ENCODE peak calls at places on chromosomes 6 and 20, in nine cellular contexts. P, Q, Y, S, W, X, J, Z and A are unnamed samples.

GRCh38 chr20:44589522-44589921 is 7.1 kb downstream of the PKIG start:
- DNase-seq in P (no peak), Q (no peak), Y (no peak), S (no peak), W (no peak), X (no peak), J (no peak), Z (no peak), A (no peak)

GRCh38 chr6:18997375-18997826 is 610.3 kb downstream of the RNF144B start:
- DNase-seq in P (peak), Q (peak), Y (peak), S (no peak), W (peak), X (no peak), J (peak), Z (peak), A (no peak)

GRCh38 chr20:9300534-9300933 is 213.9 kb upstream of the LAMP5 start:
- DNase-seq in P (no peak), Q (no peak), Y (peak), S (no peak), W (no peak), X (no peak), J (no peak), Z (no peak), A (no peak)

GRCh38 chr20:35306931-35307517 is 14.8 kb upstream of the FAM83C start:
- DNase-seq in P (peak), Q (peak), Y (peak), S (no peak), W (no peak), X (peak), J (no peak), Z (peak), A (peak)

GRCh38 chr6:45430590-45431202 is 53.0 kb upstream of the SUPT3H start:
- DNase-seq in P (no peak), Q (no peak), Y (no peak), S (no peak), W (no peak), X (no peak), J (no peak), Z (no peak), A (peak)

GRCh38 chr6:168071620-168072019 is 7.4 kb downstream of the FRMD1 start:
- DNase-seq in P (peak), Q (no peak), Y (no peak), S (no peak), W (no peak), X (no peak), J (no peak), Z (no peak), A (no peak)

GRCh38 chr20:6122873-6123649 is at the start of gene FERMT1:
- DNase-seq in P (peak), Q (peak), Y (peak), S (peak), W (no peak), X (peak), J (peak), Z (peak), A (peak)

GRCh38 chr6:35062676-35063574 is 78.2 kb downstream of the TCP11 start:
- DNase-seq in P (peak), Q (no peak), Y (no peak), S (peak), W (no peak), X (no peak), J (no peak), Z (no peak), A (no peak)

GRCh38 chr6:2749972-2750600 is 636 bp downstream of the MYLK4 start:
- DNase-seq in P (peak), Q (peak), Y (peak), S (peak), W (no peak), X (peak), J (no peak), Z (peak), A (peak)

GRCh38 chr6:144377586-144377985 is 92.5 kb downstream of the UTRN start:
- DNase-seq in P (no peak), Q (peak), Y (peak), S (no peak), W (no peak), X (no peak), J (peak), Z (no peak), A (no peak)

GRCh38 chr6:36130672-36131516 is 581 bp downstream of the MAPK13 start:
- DNase-seq in P (peak), Q (peak), Y (no peak), S (no peak), W (no peak), X (peak), J (no peak), Z (peak), A (no peak)

GRCh38 chr6:114108119-114109002 is 137.4 kb upstream of the HDAC2 start:
- DNase-seq in P (peak), Q (peak), Y (peak), S (peak), W (peak), X (peak), J (peak), Z (peak), A (peak)

GRCh38 chr20:17210983-17211382 is 15.9 kb upstream of the PCSK2 start:
- DNase-seq in P (no peak), Q (peak), Y (no peak), S (no peak), W (no peak), X (no peak), J (no peak), Z (no peak), A (no peak)

GRCh38 chr6:170209354-170210025 is 81.4 kb downstream of the DLL1 start:
- DNase-seq in P (no peak), Q (no peak), Y (no peak), S (peak), W (no peak), X (no peak), J (no peak), Z (no peak), A (no peak)

GRCh38 chr6:160348552-160349441 is 619 bp downstream of the SLC22A3 start:
- DNase-seq in P (peak), Q (peak), Y (no peak), S (no peak), W (no peak), X (peak), J (no peak), Z (peak), A (no peak)

GRCh38 chr6:72976389-72976900 is 248.9 kb downstream of the KHDC1L start:
- DNase-seq in P (no peak), Q (peak), Y (no peak), S (no peak), W (no peak), X (no peak), J (no peak), Z (no peak), A (no peak)

GRCh38 chr6:13678255-13678983 is 33.2 kb downstream of the RANBP9 start:
- DNase-seq in P (no peak), Q (no peak), Y (no peak), S (no peak), W (no peak), X (no peak), J (no peak), Z (no peak), A (no peak)

GRCh38 chr6:113680351-113680750 is 176.8 kb upstream of the MARCKS start:
- DNase-seq in P (no peak), Q (no peak), Y (no peak), S (no peak), W (no peak), X (no peak), J (no peak), Z (no peak), A (no peak)

GRCh38 chr6:100468966-100469859 is 4.5 kb upstream of the SIM1 start:
- DNase-seq in P (peak), Q (no peak), Y (no peak), S (peak), W (no peak), X (no peak), J (no peak), Z (no peak), A (no peak)

GRCh38 chr6:74623027-74623426 is 582.8 kb downstream of the COL12A1 start:
- DNase-seq in P (no peak), Q (no peak), Y (no peak), S (no peak), W (no peak), X (no peak), J (no peak), Z (no peak), A (no peak)

GRCh38 chr6:53112871-53113270 is 35.8 kb downstream of the GCM1 start:
- DNase-seq in P (no peak), Q (no peak), Y (no peak), S (no peak), W (no peak), X (no peak), J (no peak), Z (no peak), A (no peak)

GRCh38 chr6:37061157-37061804 is 55.8 kb downstream of the FGD2 start:
- DNase-seq in P (no peak), Q (no peak), Y (no peak), S (no peak), W (no peak), X (peak), J (no peak), Z (no peak), A (no peak)

GRCh38 chr6:169141706-169142705 is 111.6 kb downstream of the THBS2 start:
- DNase-seq in P (no peak), Q (peak), Y (peak), S (no peak), W (no peak), X (peak), J (no peak), Z (no peak), A (no peak)

GRCh38 chr6:2782356-2782708 is 17.1 kb downstream of the WRNIP1 start:
- DNase-seq in P (no peak), Q (no peak), Y (no peak), S (no peak), W (no peak), X (no peak), J (no peak), Z (no peak), A (no peak)

GRCh38 chr6:137570307-137570832 is 76.2 kb upstream of the OLIG3 start:
- DNase-seq in P (no peak), Q (no peak), Y (no peak), S (no peak), W (no peak), X (no peak), J (no peak), Z (no peak), A (no peak)

GRCh38 chr20:47638851-47639250 is 137.2 kb downstream of the NCOA3 start:
- DNase-seq in P (no peak), Q (no peak), Y (no peak), S (no peak), W (no peak), X (no peak), J (no peak), Z (no peak), A (no peak)

GRCh38 chr6:35262596-35262995 is 3.1 kb downstream of the ZNF76 start:
- DNase-seq in P (no peak), Q (peak), Y (peak), S (no peak), W (no peak), X (no peak), J (no peak), Z (no peak), A (no peak)

GRCh38 chr20:43942213-43942590 is 27.6 kb downstream of the TOX2 start:
- DNase-seq in P (no peak), Q (no peak), Y (no peak), S (peak), W (no peak), X (no peak), J (no peak), Z (no peak), A (no peak)

GRCh38 chr6:156832166-156832743 is 55.1 kb downstream of the ARID1B start:
- DNase-seq in P (peak), Q (peak), Y (peak), S (no peak), W (no peak), X (no peak), J (no peak), Z (no peak), A (peak)

GRCh38 chr6:34207695-34208443 is 28.8 kb upstream of the HMGA1 start:
- DNase-seq in P (no peak), Q (no peak), Y (no peak), S (no peak), W (no peak), X (peak), J (no peak), Z (no peak), A (no peak)

GRCh38 chr6:155324993-155325392 is 10.7 kb upstream of the TFB1M start:
- DNase-seq in P (no peak), Q (no peak), Y (no peak), S (no peak), W (no peak), X (no peak), J (no peak), Z (no peak), A (no peak)
- H3K4me3 ChIP-seq in P (no peak), Q (no peak), Y (no peak), S (no peak), W (no peak), X (no peak), J (no peak), Z (no peak), A (no peak)

DNA sequence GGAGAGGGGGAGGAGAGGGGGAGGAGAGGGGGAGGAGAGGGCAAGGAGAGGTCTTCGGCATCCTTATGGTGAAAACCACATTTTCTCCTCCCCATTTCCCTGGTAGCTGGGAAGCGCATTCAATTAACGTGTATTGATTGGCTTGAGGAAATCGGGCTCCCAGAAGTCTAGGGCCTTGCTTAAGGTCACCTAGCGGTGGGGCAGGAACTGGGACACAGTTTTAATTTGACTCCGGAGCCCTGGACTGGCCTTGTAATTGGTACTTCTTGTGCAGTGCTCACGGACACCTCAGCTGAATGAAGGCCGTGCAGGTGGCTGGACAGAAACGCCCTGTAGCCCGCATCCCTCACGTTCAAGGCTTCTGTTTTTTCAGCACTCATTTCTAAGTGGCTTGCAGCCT is 42.8 kb downstream of the CTCFL start:
- DNase-seq in P (peak), Q (no peak), Y (no peak), S (no peak), W (no peak), X (no peak), J (no peak), Z (no peak), A (no peak)
- H3K4me3 ChIP-seq in P (no peak), Q (no peak), Y (no peak), S (no peak), W (no peak), X (no peak), J (no peak), Z (no peak), A (no peak)

GRCh38 chr6:27477318-27478013 is 4.6 kb upstream of the ZNF184 start:
- DNase-seq in P (peak), Q (no peak), Y (no peak), S (no peak), W (no peak), X (no peak), J (no peak), Z (no peak), A (no peak)
- H3K4me3 ChIP-seq in P (peak), Q (peak), Y (peak), S (no peak), W (peak), X (peak), J (peak), Z (no peak), A (peak)

DNA sequence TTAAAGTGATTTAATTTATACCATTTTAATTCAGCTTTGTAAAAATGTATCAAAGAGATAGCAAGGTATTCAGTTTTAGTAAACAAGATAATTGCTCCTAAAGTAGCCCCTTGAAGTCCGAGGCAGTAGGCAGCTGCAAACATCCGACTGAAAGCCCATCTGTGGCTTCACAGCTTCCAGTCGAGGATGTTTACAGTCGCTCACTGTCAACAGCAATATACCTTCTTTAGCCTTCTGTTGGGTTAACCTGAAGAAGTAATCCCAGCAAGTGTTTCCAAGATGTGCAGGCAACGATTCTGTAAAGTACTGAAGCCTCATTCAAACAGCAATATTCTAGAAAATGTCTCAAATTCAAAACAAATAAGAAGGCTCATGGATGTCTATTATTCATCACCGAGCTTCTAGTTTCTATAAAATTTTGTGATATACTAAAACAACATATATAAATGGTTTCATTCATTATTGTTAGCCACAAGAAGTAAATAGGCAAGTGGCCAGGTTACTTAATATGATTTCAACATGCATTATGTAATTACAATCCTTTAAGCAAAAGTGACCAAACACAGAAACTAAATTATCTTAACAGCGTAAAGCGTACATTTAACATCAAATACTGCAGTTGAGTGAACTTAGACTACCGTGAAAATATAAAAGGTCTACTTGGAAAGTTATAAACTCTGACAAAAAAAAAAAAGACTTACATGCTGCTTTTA is 115.0 kb downstream of the OGFRL1 start:
- DNase-seq in P (no peak), Q (peak), Y (no peak), S (no peak), W (no peak), X (no peak), J (no peak), Z (no peak), A (no peak)
- H3K4me3 ChIP-seq in P (no peak), Q (peak), Y (peak), S (no peak), W (peak), X (peak), J (no peak), Z (no peak), A (no peak)

DNA sequence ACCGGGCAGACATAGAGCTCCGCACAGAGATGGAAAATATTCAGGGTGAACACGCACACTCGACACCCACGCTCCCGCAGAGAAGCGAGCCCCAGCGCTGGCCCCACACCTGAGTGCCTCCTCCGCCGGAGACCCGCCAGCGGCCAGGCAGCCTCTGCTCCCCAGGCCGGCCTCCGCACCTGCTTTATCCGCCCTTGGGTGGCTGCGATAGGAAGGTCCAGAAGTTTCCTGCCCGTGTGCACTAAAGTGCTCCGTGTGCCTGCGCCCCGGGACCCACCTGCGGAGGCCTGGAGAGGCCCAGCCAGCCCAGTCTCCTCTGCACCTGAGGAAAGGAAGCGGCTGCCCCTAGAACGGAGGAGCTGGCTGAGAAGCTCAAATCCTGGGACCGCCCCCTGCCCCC is 10.8 kb upstream of the FOXC1 start:
- DNase-seq in P (peak), Q (no peak), Y (no peak), S (peak), W (no peak), X (no peak), J (no peak), Z (no peak), A (no peak)
- H3K4me3 ChIP-seq in P (no peak), Q (no peak), Y (no peak), S (no peak), W (no peak), X (no peak), J (no peak), Z (no peak), A (no peak)

GRCh38 chr20:58894652-58895051 is 42.1 kb downstream of the GNAS start:
- DNase-seq in P (no peak), Q (no peak), Y (no peak), S (no peak), W (no peak), X (no peak), J (no peak), Z (no peak), A (no peak)
- H3K4me3 ChIP-seq in P (no peak), Q (peak), Y (no peak), S (no peak), W (peak), X (peak), J (peak), Z (no peak), A (no peak)